ENCODE peak calls at places on chromosomes 1 and 21, in five cellular contexts. G is GM12878, O is endothelial cell of umbilical vein, B is H9, E is MM.1S. J is an unnamed sample.
A peak's percentile ranks its signal among the peaks of the same experiment; 100 is the strongest.

GRCh38 chr1:94438692-94439276 is 20.6 kb downstream of the ABCD3 start:
- DNase-seq in B (no peak), O (no peak), E (no peak), G (no peak), J (no peak)

GRCh38 chr1:206798384-206798996 is 26.2 kb upstream of the IL10 start:
- DNase-seq in B (no peak), O (no peak), E (no peak), G (no peak), J (no peak)

GRCh38 chr1:20037877-20038276 is 32.1 kb upstream of the PLA2G5 start:
- DNase-seq in B (peak; percentile 44), O (no peak), E (peak; percentile 11), G (peak; percentile 24), J (no peak)

GRCh38 chr1:28775121-28775942 is 36.6 kb upstream of the OPRD1 start:
- DNase-seq in G (no peak), E (peak; percentile 69), B (peak; percentile 87), O (peak; percentile 42), J (peak; percentile 92)

GRCh38 chr1:158509471-158510161 is 37.6 kb downstream of the OR10R2 start:
- DNase-seq in G (no peak), E (no peak), O (no peak), B (no peak), J (no peak)

GRCh38 chr1:2413495-2414296 is 1.3 kb upstream of the PEX10 start:
- DNase-seq in E (peak; percentile 20), G (no peak), B (peak; percentile 54), O (no peak), J (no peak)

GRCh38 chr1:17909634-17910033 is 154.5 kb downstream of the ACTL8 start:
- DNase-seq in O (no peak), B (peak; percentile 72), E (no peak), G (no peak), J (no peak)

GRCh38 chr1:116954450-116954849 is 44.7 kb downstream of the PTGFRN start:
- DNase-seq in G (no peak), B (no peak), E (no peak), O (no peak), J (no peak)

GRCh38 chr1:171075041-171075440 is 15.7 kb upstream of the FMO3 start:
- DNase-seq in G (no peak), E (no peak), B (no peak), O (no peak), J (no peak)

GRCh38 chr1:117553468-117553867 is 52.4 kb upstream of the TENT5C start:
- DNase-seq in E (no peak), G (no peak), B (no peak), O (no peak), J (no peak)

GRCh38 chr1:102550729-102551384 is 554.1 kb upstream of the OLFM3 start:
- DNase-seq in O (peak; percentile 5), G (no peak), B (peak; percentile 90), E (peak; percentile 9), J (no peak)

GRCh38 chr1:157505481-157506272 is 46.6 kb downstream of the FCRL5 start:
- DNase-seq in E (peak; percentile 95), G (peak; percentile 59), O (peak; percentile 60), B (peak; percentile 85), J (no peak)

GRCh38 chr1:27536767-27537166 is 46.8 kb upstream of the WASF2 start:
- DNase-seq in G (no peak), B (peak; percentile 66), O (no peak), E (no peak), J (peak; percentile 89)

GRCh38 chr1:162627662-162628296 is 4.5 kb upstream of the DDR2 start:
- DNase-seq in O (peak; percentile 48), G (no peak), E (peak; percentile 71), B (no peak), J (no peak)

GRCh38 chr1:2498648-2499047 is 22.6 kb downstream of the PLCH2 start:
- DNase-seq in B (no peak), E (no peak), G (no peak), O (no peak), J (no peak)

GRCh38 chr21:28639742-28640141 is 352.9 kb downstream of the LTN1 start:
- DNase-seq in G (no peak), E (no peak), O (no peak), B (no peak), J (no peak)

DNA sequence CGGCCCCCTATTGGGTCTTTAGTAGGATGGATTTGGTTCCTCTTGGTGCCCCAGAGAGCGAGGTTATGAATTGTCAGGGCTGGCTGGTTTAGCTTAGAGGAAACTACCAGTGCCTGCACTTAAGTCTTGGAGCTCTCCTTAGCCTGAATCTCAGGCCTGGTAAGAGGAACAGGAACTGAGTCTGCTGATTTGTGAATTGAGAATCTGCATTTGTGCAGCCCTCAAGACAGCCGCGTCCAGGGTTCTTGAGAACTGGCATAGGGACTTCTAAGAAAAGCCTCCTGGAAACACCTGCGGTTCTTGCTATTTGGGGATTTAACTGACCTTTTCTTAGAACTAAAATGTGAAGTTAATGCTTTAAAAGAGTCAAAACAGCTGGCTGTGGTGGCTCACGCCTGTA is 1.7 kb downstream of the NECAP2 start:
- DNase-seq in G (no peak), O (no peak), E (peak; percentile 81), B (no peak), J (no peak)
- H3K9ac ChIP-seq in G (peak overlapping the region; percentile 47), O (no peak overlapping the region), E (peak overlapping the region; percentile 35), B (no peak overlapping the region), J (no peak overlapping the region)

DNA sequence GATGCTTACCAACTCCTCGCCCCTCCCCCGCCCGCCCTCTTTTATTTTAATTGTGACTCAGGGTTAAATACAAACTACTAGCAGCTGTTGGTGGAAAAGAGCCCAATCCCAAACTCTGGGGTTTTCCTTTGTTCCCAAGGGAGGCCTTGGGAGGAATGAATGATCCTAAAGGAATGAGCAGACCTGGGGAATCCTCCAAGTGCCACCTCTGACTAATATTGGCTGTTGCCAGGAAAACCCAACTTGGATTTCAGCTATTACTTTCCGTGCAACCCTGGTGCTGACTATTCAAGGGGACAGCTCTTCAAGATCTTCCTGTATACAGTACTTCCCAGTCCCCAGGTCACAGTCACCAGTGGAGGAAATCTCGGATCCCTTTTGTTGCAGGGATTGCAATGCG is 1.3 kb upstream of the S100A10 start:
- DNase-seq in B (peak; percentile 54), E (no peak), G (no peak), O (peak; percentile 61), J (no peak)
- H3K9me3 ChIP-seq in B (no peaks in the 10 kb centered on the region), E (no peaks in the 10 kb centered on the region), G (no peaks in the 10 kb centered on the region), O (no peaks in the 10 kb centered on the region), J (no peaks in the 10 kb centered on the region)

GRCh38 chr1:154329152-154329521 is 3.8 kb downstream of the ATP8B2 start:
- DNase-seq in B (peak; percentile 73), O (no peak), E (no peak), G (no peak), J (no peak)
- H3K9ac ChIP-seq in B (no peak overlapping the region), O (no peak overlapping the region), E (peak overlapping the region; percentile 67), G (no peak overlapping the region), J (no peak overlapping the region)

GRCh38 chr21:40255665-40256064 is 388.4 kb downstream of the PCP4 start:
- DNase-seq in O (no peak), G (no peak), E (no peak), B (no peak), J (no peak)

GRCh38 chr21:40254540-40255455 is 387.6 kb downstream of the PCP4 start:
- DNase-seq in O (no peak), B (no peak), G (no peak), E (no peak), J (no peak)

DNA sequence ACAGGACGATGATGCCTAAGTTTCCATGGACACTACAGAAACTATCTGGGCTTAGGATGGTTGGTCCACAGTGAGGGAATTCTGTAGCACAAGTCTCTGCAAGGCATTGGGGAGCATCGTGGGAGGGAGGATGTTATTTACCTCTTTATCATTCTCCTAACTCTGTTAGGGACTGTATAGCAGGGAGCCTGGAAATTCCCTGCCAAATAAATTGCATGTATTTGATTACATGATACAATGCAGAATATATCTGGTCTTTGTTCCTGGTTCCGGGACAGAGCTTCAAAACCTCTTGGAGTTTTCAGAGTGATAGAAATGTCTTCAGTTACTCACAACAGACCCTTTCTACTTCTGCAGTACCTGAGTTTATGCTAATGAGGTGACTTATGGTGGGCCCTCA is 385.9 kb downstream of the PCP4 start:
- DNase-seq in O (no peak), G (no peak), E (no peak), B (no peak), J (no peak)
- H3K9me3 ChIP-seq in O (peaks cover 6% of the 10 kb centered on the region), G (no peaks in the 10 kb centered on the region), E (no peaks in the 10 kb centered on the region), B (no peaks in the 10 kb centered on the region), J (no peaks in the 10 kb centered on the region)

DNA sequence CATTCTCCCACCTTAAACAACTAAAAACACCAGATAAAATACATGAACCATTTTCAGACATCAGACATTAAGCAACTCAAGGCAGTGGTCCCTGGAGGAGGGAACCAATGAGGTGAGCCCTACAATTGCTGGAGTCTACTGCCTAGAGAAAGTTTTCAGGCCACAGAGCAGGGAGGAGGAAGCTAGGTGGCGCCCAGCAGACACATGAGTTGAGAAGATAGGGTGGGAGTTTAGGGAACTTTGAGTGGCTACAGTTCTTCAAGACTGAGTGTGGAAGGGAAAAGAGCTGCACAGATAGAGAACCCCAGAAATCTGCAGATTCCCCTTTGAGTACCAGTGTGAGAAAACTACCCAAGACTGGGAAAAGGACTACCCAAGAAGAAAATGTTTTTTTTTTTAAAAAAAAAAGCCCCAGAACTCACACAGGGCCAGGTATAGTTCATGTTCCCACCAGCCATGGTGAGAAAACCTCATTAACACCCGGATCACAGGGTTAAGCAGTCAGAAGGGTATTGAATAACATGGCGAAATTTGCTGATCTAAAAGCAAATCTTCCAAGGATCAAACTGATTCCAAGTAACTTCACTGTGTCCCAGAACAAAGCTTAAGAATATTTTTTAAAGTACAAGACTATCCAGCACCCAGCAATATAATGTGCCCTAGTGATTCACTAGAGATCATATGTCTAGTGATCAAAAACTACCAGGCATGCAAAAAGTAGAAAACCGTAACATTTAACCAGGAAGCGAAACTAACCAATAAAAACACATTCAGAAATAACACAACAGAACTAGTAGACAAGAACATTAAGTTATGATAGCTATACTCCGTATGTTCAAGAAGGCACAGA is 12.0 kb downstream of the ALDH9A1 start:
- DNase-seq in O (no peak), E (no peak), B (peak; percentile 34), G (peak; percentile 24), J (no peak)
- H3K9ac ChIP-seq in O (no peak overlapping the region), E (no peak overlapping the region), B (no peak overlapping the region), G (peak overlapping the region; percentile 33), J (no peak overlapping the region)

GRCh38 chr1:175919001-175919400 is 175.6 kb upstream of the TNR start:
- DNase-seq in G (no peak), B (no peak), E (no peak), O (no peak), J (no peak)

GRCh38 chr1:175918364-175918801 is 175.0 kb upstream of the TNR start:
- DNase-seq in E (no peak), O (no peak), B (no peak), G (no peak), J (no peak)

GRCh38 chr1:175922254-175922881 is 179.0 kb upstream of the TNR start:
- DNase-seq in B (peak; percentile 67), E (no peak), G (no peak), O (no peak), J (no peak)

GRCh38 chr1:175920401-175920800 is 177.0 kb upstream of the TNR start:
- DNase-seq in B (no peak), G (no peak), E (no peak), O (no peak), J (no peak)
- H3K9me3 ChIP-seq in B (no peaks in the 10 kb centered on the region), G (no peaks in the 10 kb centered on the region), E (no peaks in the 10 kb centered on the region), O (no peaks in the 10 kb centered on the region), J (no peaks in the 10 kb centered on the region)

J was measured in kidney.